ENCODE peak calls at places on chromosomes 6 and 20, in nine cellular contexts. One of them, this sample, is unnamed.

GRCh38 chr6:170206317-170206621 is 84.6 kb downstream of the DLL1 start:
- DNase-seq in ovary: no peak
- DNase-seq in right lobe of liver: no peak
- DNase-seq in spleen: peak
- DNase-seq in A549: no peak
- DNase-seq in endothelial cell of umbilical vein: no peak
- DNase-seq in gastrocnemius medialis: no peak
- DNase-seq in H54: no peak
- DNase-seq in GM12891: no peak
- DNase-seq in this sample: no peak

GRCh38 chr6:54957698-54958097 is 111.1 kb downstream of the FAM83B start:
- DNase-seq in ovary: no peak
- DNase-seq in right lobe of liver: no peak
- DNase-seq in spleen: no peak
- DNase-seq in A549: no peak
- DNase-seq in endothelial cell of umbilical vein: no peak
- DNase-seq in gastrocnemius medialis: no peak
- DNase-seq in H54: no peak
- DNase-seq in GM12891: no peak
- DNase-seq in this sample: no peak

GRCh38 chr6:141203902-141204575 is 928.7 kb upstream of the GJE1 start:
- DNase-seq in ovary: no peak
- DNase-seq in right lobe of liver: no peak
- DNase-seq in spleen: no peak
- DNase-seq in A549: no peak
- DNase-seq in endothelial cell of umbilical vein: no peak
- DNase-seq in gastrocnemius medialis: no peak
- DNase-seq in H54: no peak
- DNase-seq in GM12891: no peak
- DNase-seq in this sample: no peak

GRCh38 chr6:38871745-38872568 is 156.8 kb downstream of the DNAH8 start:
- DNase-seq in ovary: no peak
- DNase-seq in right lobe of liver: no peak
- DNase-seq in spleen: no peak
- DNase-seq in A549: peak
- DNase-seq in endothelial cell of umbilical vein: peak
- DNase-seq in gastrocnemius medialis: no peak
- DNase-seq in H54: peak
- DNase-seq in GM12891: peak
- DNase-seq in this sample: no peak

GRCh38 chr6:142846883-142847287 is 98.1 kb downstream of the HIVEP2 start:
- DNase-seq in ovary: peak
- DNase-seq in right lobe of liver: peak
- DNase-seq in spleen: no peak
- DNase-seq in A549: no peak
- DNase-seq in endothelial cell of umbilical vein: peak
- DNase-seq in gastrocnemius medialis: peak
- DNase-seq in H54: no peak
- DNase-seq in GM12891: no peak
- DNase-seq in this sample: no peak

GRCh38 chr6:71582820-71583219 is 294.2 kb downstream of the OGFRL1 start:
- DNase-seq in ovary: no peak
- DNase-seq in right lobe of liver: no peak
- DNase-seq in spleen: no peak
- DNase-seq in A549: no peak
- DNase-seq in endothelial cell of umbilical vein: no peak
- DNase-seq in gastrocnemius medialis: no peak
- DNase-seq in H54: no peak
- DNase-seq in GM12891: no peak
- DNase-seq in this sample: no peak

GRCh38 chr6:105900120-105900937 is 185.8 kb upstream of the PRDM1 start:
- DNase-seq in ovary: no peak
- DNase-seq in right lobe of liver: no peak
- DNase-seq in spleen: no peak
- DNase-seq in A549: no peak
- DNase-seq in endothelial cell of umbilical vein: peak
- DNase-seq in gastrocnemius medialis: no peak
- DNase-seq in H54: no peak
- DNase-seq in GM12891: no peak
- DNase-seq in this sample: no peak

GRCh38 chr6:135225911-135226310 is 44.8 kb downstream of the MYB start:
- DNase-seq in ovary: no peak
- DNase-seq in right lobe of liver: no peak
- DNase-seq in spleen: no peak
- DNase-seq in A549: no peak
- DNase-seq in endothelial cell of umbilical vein: no peak
- DNase-seq in gastrocnemius medialis: no peak
- DNase-seq in H54: no peak
- DNase-seq in GM12891: no peak
- DNase-seq in this sample: no peak

GRCh38 chr6:16544006-16544405 is 217.3 kb downstream of the ATXN1 start:
- DNase-seq in ovary: no peak
- DNase-seq in right lobe of liver: no peak
- DNase-seq in spleen: no peak
- DNase-seq in A549: no peak
- DNase-seq in endothelial cell of umbilical vein: peak
- DNase-seq in gastrocnemius medialis: no peak
- DNase-seq in H54: no peak
- DNase-seq in GM12891: no peak
- DNase-seq in this sample: no peak

GRCh38 chr6:143872211-143872610 is 7.9 kb downstream of the ZC2HC1B start:
- DNase-seq in ovary: no peak
- DNase-seq in right lobe of liver: no peak
- DNase-seq in spleen: no peak
- DNase-seq in A549: no peak
- DNase-seq in endothelial cell of umbilical vein: no peak
- DNase-seq in gastrocnemius medialis: no peak
- DNase-seq in H54: no peak
- DNase-seq in GM12891: no peak
- DNase-seq in this sample: no peak

GRCh38 chr6:22113046-22113766 is 183.6 kb downstream of the PRL start:
- DNase-seq in ovary: peak
- DNase-seq in right lobe of liver: no peak
- DNase-seq in spleen: no peak
- DNase-seq in A549: peak
- DNase-seq in endothelial cell of umbilical vein: peak
- DNase-seq in gastrocnemius medialis: no peak
- DNase-seq in H54: peak
- DNase-seq in GM12891: no peak
- DNase-seq in this sample: peak

GRCh38 chr20:50870572-50871161 is 60.6 kb downstream of the ADNP start:
- DNase-seq in ovary: peak
- DNase-seq in right lobe of liver: no peak
- DNase-seq in spleen: peak
- DNase-seq in A549: no peak
- DNase-seq in endothelial cell of umbilical vein: no peak
- DNase-seq in gastrocnemius medialis: no peak
- DNase-seq in H54: no peak
- DNase-seq in GM12891: no peak
- DNase-seq in this sample: no peak

GRCh38 chr6:158818008-158818579 is 1.1 kb downstream of the EZR start:
- DNase-seq in ovary: peak
- DNase-seq in right lobe of liver: peak
- DNase-seq in spleen: peak
- DNase-seq in A549: peak
- DNase-seq in endothelial cell of umbilical vein: peak
- DNase-seq in gastrocnemius medialis: peak
- DNase-seq in H54: peak
- DNase-seq in GM12891: peak
- DNase-seq in this sample: peak
- TF ChIP-seq POLR2A in ovary: peak
- TF ChIP-seq POLR2A in right lobe of liver: peak
- TF ChIP-seq POLR2A in spleen: no peak
- TF ChIP-seq POLR2A in A549: peak
- TF ChIP-seq POLR2A in endothelial cell of umbilical vein: peak
- TF ChIP-seq POLR2A in gastrocnemius medialis: peak
- TF ChIP-seq POLR2A in H54: peak
- TF ChIP-seq POLR2A in GM12891: peak
- TF ChIP-seq POLR2A in this sample: peak

GRCh38 chr20:48921168-48921882 is at the start of gene ARFGEF2:
- DNase-seq in ovary: peak
- DNase-seq in right lobe of liver: peak
- DNase-seq in spleen: peak
- DNase-seq in A549: peak
- DNase-seq in endothelial cell of umbilical vein: peak
- DNase-seq in gastrocnemius medialis: peak
- DNase-seq in H54: peak
- DNase-seq in GM12891: peak
- DNase-seq in this sample: peak
- TF ChIP-seq POLR2A in ovary: peak
- TF ChIP-seq POLR2A in right lobe of liver: peak
- TF ChIP-seq POLR2A in spleen: peak
- TF ChIP-seq POLR2A in A549: peak
- TF ChIP-seq POLR2A in endothelial cell of umbilical vein: no peak
- TF ChIP-seq POLR2A in gastrocnemius medialis: peak
- TF ChIP-seq POLR2A in H54: peak
- TF ChIP-seq POLR2A in GM12891: peak
- TF ChIP-seq POLR2A in this sample: peak

GRCh38 chr6:158461954-158462353 is 97.9 kb upstream of the TMEM181 start:
- DNase-seq in ovary: no peak
- DNase-seq in right lobe of liver: no peak
- DNase-seq in spleen: no peak
- DNase-seq in A549: no peak
- DNase-seq in endothelial cell of umbilical vein: no peak
- DNase-seq in gastrocnemius medialis: no peak
- DNase-seq in H54: no peak
- DNase-seq in GM12891: no peak
- DNase-seq in this sample: no peak

GRCh38 chr6:158459726-158460125 is 100.2 kb upstream of the TMEM181 start:
- DNase-seq in ovary: no peak
- DNase-seq in right lobe of liver: no peak
- DNase-seq in spleen: no peak
- DNase-seq in A549: no peak
- DNase-seq in endothelial cell of umbilical vein: peak
- DNase-seq in gastrocnemius medialis: no peak
- DNase-seq in H54: no peak
- DNase-seq in GM12891: no peak
- DNase-seq in this sample: no peak

GRCh38 chr6:158457616-158458278 is 102.1 kb upstream of the TMEM181 start:
- DNase-seq in ovary: no peak
- DNase-seq in right lobe of liver: no peak
- DNase-seq in spleen: no peak
- DNase-seq in A549: no peak
- DNase-seq in endothelial cell of umbilical vein: no peak
- DNase-seq in gastrocnemius medialis: no peak
- DNase-seq in H54: no peak
- DNase-seq in GM12891: no peak
- DNase-seq in this sample: no peak

GRCh38 chr6:158464483-158464882 is 95.4 kb upstream of the TMEM181 start:
- DNase-seq in ovary: no peak
- DNase-seq in right lobe of liver: no peak
- DNase-seq in spleen: no peak
- DNase-seq in A549: no peak
- DNase-seq in endothelial cell of umbilical vein: no peak
- DNase-seq in gastrocnemius medialis: no peak
- DNase-seq in H54: no peak
- DNase-seq in GM12891: no peak
- DNase-seq in this sample: no peak

DNA sequence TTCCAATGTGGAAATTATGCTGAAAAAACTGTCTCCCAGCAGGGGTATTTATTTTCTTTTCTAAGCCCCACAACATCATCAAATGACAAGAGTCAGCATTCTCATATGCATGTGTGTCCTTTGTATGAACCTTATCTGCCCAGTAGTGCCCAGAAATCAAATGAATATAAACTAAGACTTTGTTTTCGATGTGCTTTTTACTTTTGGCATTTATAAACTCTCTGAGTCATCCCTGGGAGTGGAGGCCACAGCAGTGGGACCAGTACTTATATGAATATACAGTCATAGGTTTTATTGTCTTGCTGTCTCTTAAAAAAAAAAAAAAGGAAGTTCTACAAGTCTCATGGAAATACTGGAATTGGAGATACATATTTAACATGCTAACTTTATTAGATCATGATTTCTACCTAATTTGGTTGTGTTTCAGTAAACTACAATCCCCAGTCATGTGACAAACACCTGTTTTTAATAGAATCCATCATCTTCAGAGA is 99.2 kb upstream of the TMEM181 start:
- DNase-seq in ovary: no peak
- DNase-seq in right lobe of liver: no peak
- DNase-seq in spleen: no peak
- DNase-seq in A549: no peak
- DNase-seq in endothelial cell of umbilical vein: peak
- DNase-seq in gastrocnemius medialis: no peak
- DNase-seq in H54: no peak
- DNase-seq in GM12891: no peak
- DNase-seq in this sample: no peak
- TF ChIP-seq POLR2A in ovary: no peak
- TF ChIP-seq POLR2A in right lobe of liver: no peak
- TF ChIP-seq POLR2A in spleen: no peak
- TF ChIP-seq POLR2A in A549: no peak
- TF ChIP-seq POLR2A in endothelial cell of umbilical vein: no peak
- TF ChIP-seq POLR2A in gastrocnemius medialis: no peak
- TF ChIP-seq POLR2A in H54: no peak
- TF ChIP-seq POLR2A in GM12891: no peak
- TF ChIP-seq POLR2A in this sample: no peak

DNA sequence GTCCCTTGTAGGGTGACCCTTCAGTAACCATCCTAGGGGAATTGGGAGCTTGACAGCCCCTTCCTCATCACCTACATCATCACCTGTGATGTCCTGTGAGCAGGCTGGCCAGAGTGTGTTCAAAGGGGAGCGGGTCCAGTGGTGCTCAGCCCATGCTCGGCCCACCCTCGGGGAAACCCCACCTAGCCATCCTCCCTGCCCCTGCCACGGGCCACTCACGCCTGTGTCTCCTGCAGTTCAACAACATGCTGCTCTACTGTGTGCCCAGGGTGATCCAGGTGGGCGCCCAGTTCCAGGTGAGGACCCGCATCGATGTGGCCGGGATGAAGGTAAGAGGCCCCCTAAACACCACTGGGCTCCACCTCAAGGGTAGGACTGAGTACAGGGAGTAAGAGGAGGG is 10.1 kb downstream of the FGD2 start:
- DNase-seq in ovary: no peak
- DNase-seq in right lobe of liver: no peak
- DNase-seq in spleen: no peak
- DNase-seq in A549: no peak
- DNase-seq in endothelial cell of umbilical vein: no peak
- DNase-seq in gastrocnemius medialis: no peak
- DNase-seq in H54: no peak
- DNase-seq in GM12891: no peak
- DNase-seq in this sample: no peak
- TF ChIP-seq POLR2A in ovary: no peak
- TF ChIP-seq POLR2A in right lobe of liver: no peak
- TF ChIP-seq POLR2A in spleen: no peak
- TF ChIP-seq POLR2A in A549: no peak
- TF ChIP-seq POLR2A in endothelial cell of umbilical vein: no peak
- TF ChIP-seq POLR2A in gastrocnemius medialis: no peak
- TF ChIP-seq POLR2A in H54: no peak
- TF ChIP-seq POLR2A in GM12891: no peak
- TF ChIP-seq POLR2A in this sample: no peak